ENCODE peak calls at places on chromosome 18, in five cellular contexts. C is right lobe of liver, T is suprapubic skin, U is sigmoid colon, B is K562. Y is an unnamed sample. For H3K4me1, the result is how much of the 10 kb centered on the place peaks cover.

GRCh38 chr18:26227051-26227672 is 917 bp downstream of the TAF4B start:
- DNase-seq in C (no peak), T (no peak), U (peak), B (peak), Y (no peak)

GRCh38 chr18:62329676-62330454 is 4.8 kb downstream of the TNFRSF11A start:
- DNase-seq in C (no peak), T (no peak), U (no peak), B (no peak), Y (peak)

GRCh38 chr18:51391731-51392130 is 194.2 kb upstream of the MEX3C start:
- DNase-seq in C (no peak), T (no peak), U (no peak), B (no peak), Y (no peak)

GRCh38 chr18:32470136-32470712 is 458 bp downstream of the GAREM1 start:
- DNase-seq in C (peak), T (peak), U (peak), B (peak), Y (peak)

GRCh38 chr18:63366270-63366990 is 576 bp downstream of the KDSR start:
- DNase-seq in C (peak), T (peak), U (peak), B (peak), Y (peak)

GRCh38 chr18:76894947-76895346 is 72.6 kb downstream of the ZNF236 start:
- DNase-seq in C (no peak), T (no peak), U (no peak), B (no peak), Y (no peak)

GRCh38 chr18:9348079-9348671 is 13.6 kb downstream of the TWSG1 start:
- DNase-seq in C (no peak), T (no peak), U (no peak), B (no peak), Y (no peak)

GRCh38 chr18:30965237-30965636 is 77.3 kb downstream of the DSC3 start:
- DNase-seq in C (no peak), T (no peak), U (no peak), B (no peak), Y (no peak)

GRCh38 chr18:21242141-21243040 is at the start of gene GREB1L:
- DNase-seq in C (peak), T (no peak), U (no peak), B (no peak), Y (peak)

GRCh38 chr18:8367217-8367988 is 241.8 kb upstream of the RAB12 start:
- DNase-seq in C (peak), T (no peak), U (no peak), B (peak), Y (peak)

GRCh38 chr18:26864658-26865057 is 849 bp downstream of the AQP4 start:
- DNase-seq in C (no peak), T (no peak), U (no peak), B (no peak), Y (no peak)

GRCh38 chr18:5122270-5122669 is 74.8 kb downstream of the AKAIN1 start:
- DNase-seq in C (no peak), T (no peak), U (no peak), B (no peak), Y (no peak)

GRCh38 chr18:44128365-44128764 is 552.3 kb upstream of the SETBP1 start:
- DNase-seq in C (no peak), T (no peak), U (no peak), B (no peak), Y (no peak)

GRCh38 chr18:52190195-52190594 is 149.8 kb upstream of the DCC start:
- DNase-seq in C (no peak), T (no peak), U (no peak), B (no peak), Y (no peak)

GRCh38 chr18:44731866-44732555 is 51.3 kb downstream of the SETBP1 start:
- DNase-seq in C (no peak), T (no peak), U (no peak), B (no peak), Y (no peak)

GRCh38 chr18:6982398-6982797 is 135.2 kb downstream of the LAMA1 start:
- DNase-seq in C (no peak), T (no peak), U (no peak), B (no peak), Y (no peak)

GRCh38 chr18:11392292-11392691 is 217.1 kb upstream of the SLC35G4 start:
- DNase-seq in C (no peak), T (no peak), U (no peak), B (peak), Y (no peak)

DNA sequence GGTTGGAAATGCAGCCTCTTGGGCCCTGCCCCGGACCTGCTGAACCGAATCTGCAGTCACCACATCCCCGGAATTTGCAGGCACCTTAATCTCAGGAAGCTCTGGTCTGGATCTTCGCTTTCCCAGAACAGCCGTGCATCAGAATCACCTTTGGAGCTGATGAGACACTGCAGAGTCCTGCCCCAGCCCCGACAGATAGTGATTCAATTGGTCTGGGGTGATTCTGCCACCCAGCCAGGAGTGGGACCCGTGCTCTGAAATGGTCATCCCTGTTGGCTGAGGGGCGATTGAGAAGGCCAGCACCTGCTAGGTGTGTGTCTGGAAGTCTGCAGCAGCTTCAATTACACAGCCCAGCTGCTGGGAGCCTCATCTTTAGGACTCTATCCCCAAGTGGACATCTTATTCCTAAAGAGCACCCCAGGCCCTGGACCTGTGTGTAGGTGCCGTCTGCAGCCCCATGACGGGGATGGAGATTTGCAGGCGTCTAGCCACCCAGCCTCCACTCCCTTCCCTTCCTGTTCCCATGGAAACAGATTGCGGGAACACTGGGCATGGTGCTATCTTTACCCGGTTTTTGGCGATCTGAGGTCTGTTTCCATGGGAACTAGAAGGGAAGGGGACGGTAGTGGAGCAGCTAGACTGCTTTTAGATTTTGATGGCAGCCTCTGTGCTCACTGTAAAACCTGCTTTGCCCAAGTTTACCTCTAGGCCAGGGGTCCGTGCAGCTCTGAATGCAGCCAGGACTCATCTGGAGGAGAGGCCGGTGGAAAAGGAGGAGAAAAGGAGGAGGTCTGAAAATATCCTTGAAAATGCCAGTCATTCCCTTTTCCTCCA is 156.1 kb downstream of the LDLRAD4 start:
- DNase-seq in C (no peak), T (peak), U (peak), B (no peak), Y (no peak)
- TF ChIP-seq POLR2A in C (no peak), T (no peak), U (no peak), B (no peak), Y (no peak)

GRCh38 chr18:2532797-2533196 is 38.5 kb downstream of the METTL4 start:
- DNase-seq in C (no peak), T (no peak), U (no peak), B (no peak), Y (no peak)

GRCh38 chr18:2534906-2535305 is 36.4 kb downstream of the METTL4 start:
- DNase-seq in C (no peak), T (no peak), U (no peak), B (no peak), Y (no peak)

GRCh38 chr18:2535419-2535910 is 35.8 kb downstream of the METTL4 start:
- DNase-seq in C (no peak), T (no peak), U (no peak), B (no peak), Y (no peak)

GRCh38 chr18:2529154-2529553 is 42.2 kb downstream of the METTL4 start:
- DNase-seq in C (no peak), T (no peak), U (no peak), B (no peak), Y (no peak)

GRCh38 chr18:2531751-2532150 is 39.6 kb downstream of the METTL4 start:
- DNase-seq in C (no peak), T (no peak), U (no peak), B (no peak), Y (no peak)
- TF ChIP-seq CTCF in C (no peak), T (no peak), U (no peak), B (no peak), Y (no peak)

GRCh38 chr18:57784034-57784815 is 18.9 kb downstream of the ATP8B1 start:
- DNase-seq in C (no peak), T (no peak), U (no peak), B (peak), Y (no peak)

GRCh38 chr18:57784816-57785144 is 18.3 kb downstream of the ATP8B1 start:
- DNase-seq in C (no peak), T (no peak), U (no peak), B (no peak), Y (no peak)

GRCh38 chr18:57776767-57777166 is 26.3 kb downstream of the ATP8B1 start:
- DNase-seq in C (no peak), T (no peak), U (no peak), B (peak), Y (no peak)

GRCh38 chr18:57780318-57781127 is 22.6 kb downstream of the ATP8B1 start:
- DNase-seq in C (no peak), T (no peak), U (no peak), B (peak), Y (peak)

DNA sequence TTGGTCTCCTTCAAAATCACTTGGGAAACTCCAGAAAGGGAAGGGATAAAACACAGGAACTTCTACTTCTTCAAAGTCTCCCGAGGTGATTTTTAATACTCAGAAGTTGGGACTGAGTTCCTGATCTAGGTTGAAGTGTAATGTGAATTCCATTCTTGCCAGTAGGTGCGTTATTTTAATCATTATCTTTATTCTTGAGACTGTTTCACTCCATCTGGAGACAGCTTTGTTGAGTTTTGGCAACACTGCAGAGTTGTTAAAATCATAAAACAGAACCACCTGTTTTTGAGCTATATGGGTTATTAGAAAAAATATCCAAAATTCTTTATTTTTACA is 22.0 kb downstream of the ATP8B1 start:
- DNase-seq in C (no peak), T (no peak), U (no peak), B (no peak), Y (no peak)
- H3K4me1 ChIP-seq in C (under half), T (under half), U (under half), B (under half), Y (half or more)

GRCh38 chr18:49691177-49691608 is 122.1 kb downstream of the ACAA2 start:
- DNase-seq in C (no peak), T (no peak), U (no peak), B (no peak), Y (peak)
- TF ChIP-seq POLR2A in C (no peak), T (no peak), U (no peak), B (no peak), Y (no peak)

Y was measured in heart left ventricle.